ENCODE peak calls at places on chromosomes 13 and 19, in ten cellular contexts. One of them, this sample, is unnamed.

GRCh38 chr19:6378036-6378435 is 2.3 kb upstream of the PSPN start:
- DNase-seq in GM13976: no peak
- DNase-seq in CD8-positive, alpha-beta T cell: no peak
- DNase-seq in astrocyte: peak
- DNase-seq in CD4-positive, alpha-beta T cell: no peak
- DNase-seq in heart right ventricle: no peak
- DNase-seq in psoas muscle: no peak
- DNase-seq in neural crest cell: no peak
- DNase-seq in upper lobe of right lung: no peak
- DNase-seq in cardiac muscle cell: no peak
- DNase-seq in this sample: no peak

GRCh38 chr13:39144941-39145533 is 106.8 kb downstream of the NHLRC3 start:
- DNase-seq in GM13976: peak
- DNase-seq in CD8-positive, alpha-beta T cell: no peak
- DNase-seq in astrocyte: peak
- DNase-seq in CD4-positive, alpha-beta T cell: no peak
- DNase-seq in heart right ventricle: peak
- DNase-seq in psoas muscle: peak
- DNase-seq in neural crest cell: peak
- DNase-seq in upper lobe of right lung: no peak
- DNase-seq in cardiac muscle cell: peak
- DNase-seq in this sample: peak

GRCh38 chr19:16976471-16976870 is 50.1 kb downstream of the CPAMD8 start:
- DNase-seq in GM13976: no peak
- DNase-seq in CD8-positive, alpha-beta T cell: no peak
- DNase-seq in astrocyte: no peak
- DNase-seq in CD4-positive, alpha-beta T cell: no peak
- DNase-seq in heart right ventricle: no peak
- DNase-seq in psoas muscle: no peak
- DNase-seq in neural crest cell: no peak
- DNase-seq in upper lobe of right lung: no peak
- DNase-seq in cardiac muscle cell: no peak
- DNase-seq in this sample: no peak

GRCh38 chr13:105982219-105982618 is 553.2 kb downstream of the EFNB2 start:
- DNase-seq in GM13976: no peak
- DNase-seq in CD8-positive, alpha-beta T cell: no peak
- DNase-seq in astrocyte: no peak
- DNase-seq in CD4-positive, alpha-beta T cell: no peak
- DNase-seq in heart right ventricle: no peak
- DNase-seq in psoas muscle: no peak
- DNase-seq in neural crest cell: no peak
- DNase-seq in upper lobe of right lung: no peak
- DNase-seq in cardiac muscle cell: peak
- DNase-seq in this sample: no peak

GRCh38 chr13:73844986-73845385 is 289.2 kb downstream of the KLF12 start:
- DNase-seq in GM13976: no peak
- DNase-seq in CD8-positive, alpha-beta T cell: no peak
- DNase-seq in astrocyte: peak
- DNase-seq in CD4-positive, alpha-beta T cell: no peak
- DNase-seq in heart right ventricle: no peak
- DNase-seq in psoas muscle: no peak
- DNase-seq in neural crest cell: no peak
- DNase-seq in upper lobe of right lung: no peak
- DNase-seq in cardiac muscle cell: no peak
- DNase-seq in this sample: no peak

GRCh38 chr19:14432817-14433453 is at the start of gene PKN1:
- DNase-seq in GM13976: peak
- DNase-seq in CD8-positive, alpha-beta T cell: peak
- DNase-seq in astrocyte: no peak
- DNase-seq in CD4-positive, alpha-beta T cell: no peak
- DNase-seq in heart right ventricle: peak
- DNase-seq in psoas muscle: peak
- DNase-seq in neural crest cell: peak
- DNase-seq in upper lobe of right lung: peak
- DNase-seq in cardiac muscle cell: peak
- DNase-seq in this sample: peak

GRCh38 chr13:77678691-77679090 is 18.8 kb upstream of the SLAIN1 start:
- DNase-seq in GM13976: no peak
- DNase-seq in CD8-positive, alpha-beta T cell: no peak
- DNase-seq in astrocyte: no peak
- DNase-seq in CD4-positive, alpha-beta T cell: no peak
- DNase-seq in heart right ventricle: no peak
- DNase-seq in psoas muscle: no peak
- DNase-seq in neural crest cell: no peak
- DNase-seq in upper lobe of right lung: no peak
- DNase-seq in cardiac muscle cell: no peak
- DNase-seq in this sample: no peak

GRCh38 chr19:6278740-6279619 is 795 bp downstream of the MLLT1 start:
- DNase-seq in GM13976: peak
- DNase-seq in CD8-positive, alpha-beta T cell: no peak
- DNase-seq in astrocyte: no peak
- DNase-seq in CD4-positive, alpha-beta T cell: no peak
- DNase-seq in heart right ventricle: no peak
- DNase-seq in psoas muscle: no peak
- DNase-seq in neural crest cell: no peak
- DNase-seq in upper lobe of right lung: no peak
- DNase-seq in cardiac muscle cell: no peak
- DNase-seq in this sample: peak

GRCh38 chr13:99617474-99618255 is 116.4 kb downstream of the TM9SF2 start:
- DNase-seq in GM13976: no peak
- DNase-seq in CD8-positive, alpha-beta T cell: no peak
- DNase-seq in astrocyte: peak
- DNase-seq in CD4-positive, alpha-beta T cell: no peak
- DNase-seq in heart right ventricle: peak
- DNase-seq in psoas muscle: peak
- DNase-seq in neural crest cell: peak
- DNase-seq in upper lobe of right lung: no peak
- DNase-seq in cardiac muscle cell: peak
- DNase-seq in this sample: no peak

DNA sequence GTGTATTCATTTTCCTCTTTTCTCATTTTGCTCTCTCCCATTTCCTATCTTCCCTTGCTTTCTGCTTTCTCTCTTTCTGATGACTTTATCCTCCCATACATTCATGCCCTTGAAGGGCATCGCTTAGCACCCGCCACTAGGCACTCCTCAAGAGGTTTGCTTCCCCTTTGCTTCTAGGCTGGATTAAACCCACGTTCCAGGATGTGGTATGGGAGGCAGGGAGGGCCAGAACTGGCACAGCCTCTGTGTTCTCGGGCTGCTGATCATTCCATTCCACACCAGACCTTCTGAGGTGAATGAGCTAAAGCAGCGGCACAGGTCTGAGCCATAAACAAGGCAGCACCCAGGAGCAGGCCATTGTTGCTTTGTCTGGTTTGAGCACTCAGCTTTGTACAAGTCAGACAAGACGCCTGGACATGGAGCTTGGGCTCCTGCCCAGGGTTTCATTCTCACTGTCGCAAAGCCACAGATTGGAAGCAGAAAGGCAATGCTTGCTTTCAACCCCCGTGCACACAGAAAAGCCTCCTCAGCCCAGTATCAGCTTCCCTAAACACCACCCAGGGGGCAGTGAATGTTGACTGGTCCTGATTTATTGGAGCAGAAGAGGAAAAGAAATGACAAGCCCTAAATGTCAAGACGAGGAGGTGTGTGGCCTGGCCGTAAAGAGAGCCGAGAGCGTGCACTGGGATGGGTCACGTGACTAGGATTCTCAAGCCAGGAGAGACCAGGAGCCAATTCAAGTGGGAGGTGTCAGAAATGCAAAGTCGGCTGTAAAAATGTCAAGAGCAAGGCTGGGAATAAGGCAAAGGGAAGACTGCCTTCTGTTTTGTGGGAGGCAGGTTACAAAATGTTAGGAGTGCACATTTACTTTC is 218.0 kb upstream of the SERP2 start:
- DNase-seq in GM13976: no peak
- DNase-seq in CD8-positive, alpha-beta T cell: no peak
- DNase-seq in astrocyte: no peak
- DNase-seq in CD4-positive, alpha-beta T cell: no peak
- DNase-seq in heart right ventricle: peak
- DNase-seq in psoas muscle: peak
- DNase-seq in neural crest cell: no peak
- DNase-seq in upper lobe of right lung: no peak
- DNase-seq in cardiac muscle cell: peak
- DNase-seq in this sample: no peak
- TF ChIP-seq CTCF in GM13976: no peak
- TF ChIP-seq CTCF in CD8-positive, alpha-beta T cell: no peak
- TF ChIP-seq CTCF in astrocyte: no peak
- TF ChIP-seq CTCF in CD4-positive, alpha-beta T cell: no peak
- TF ChIP-seq CTCF in heart right ventricle: no peak
- TF ChIP-seq CTCF in psoas muscle: no peak
- TF ChIP-seq CTCF in neural crest cell: no peak
- TF ChIP-seq CTCF in upper lobe of right lung: no peak
- TF ChIP-seq CTCF in cardiac muscle cell: no peak
- TF ChIP-seq CTCF in this sample: no peak

DNA sequence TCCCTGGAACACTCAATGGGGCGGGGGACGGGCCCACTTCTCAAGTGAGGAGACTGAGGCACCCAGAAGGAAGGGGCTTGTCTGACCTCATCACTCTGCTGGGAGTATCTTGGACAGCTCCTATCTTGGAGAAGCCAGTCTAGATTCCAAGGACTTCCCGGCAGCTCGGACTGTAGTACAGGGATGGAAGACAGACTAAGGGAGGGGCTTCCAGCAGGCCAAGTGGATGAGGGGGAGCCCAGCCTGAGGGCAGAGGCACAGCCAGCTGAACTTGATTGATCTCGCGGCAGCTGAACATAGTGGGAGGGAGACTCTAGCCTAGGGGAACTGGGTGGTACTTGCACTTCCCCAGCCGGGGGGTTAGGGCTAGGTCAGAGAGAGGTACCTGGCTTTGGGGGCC is 702 bp downstream of the CILP2 start:
- DNase-seq in GM13976: no peak
- DNase-seq in CD8-positive, alpha-beta T cell: no peak
- DNase-seq in astrocyte: no peak
- DNase-seq in CD4-positive, alpha-beta T cell: no peak
- DNase-seq in heart right ventricle: no peak
- DNase-seq in psoas muscle: no peak
- DNase-seq in neural crest cell: no peak
- DNase-seq in upper lobe of right lung: no peak
- DNase-seq in cardiac muscle cell: no peak
- DNase-seq in this sample: no peak
- TF ChIP-seq CTCF in GM13976: no peak
- TF ChIP-seq CTCF in CD8-positive, alpha-beta T cell: no peak
- TF ChIP-seq CTCF in astrocyte: no peak
- TF ChIP-seq CTCF in CD4-positive, alpha-beta T cell: no peak
- TF ChIP-seq CTCF in heart right ventricle: no peak
- TF ChIP-seq CTCF in psoas muscle: no peak
- TF ChIP-seq CTCF in neural crest cell: no peak
- TF ChIP-seq CTCF in upper lobe of right lung: no peak
- TF ChIP-seq CTCF in cardiac muscle cell: no peak
- TF ChIP-seq CTCF in this sample: no peak

DNA sequence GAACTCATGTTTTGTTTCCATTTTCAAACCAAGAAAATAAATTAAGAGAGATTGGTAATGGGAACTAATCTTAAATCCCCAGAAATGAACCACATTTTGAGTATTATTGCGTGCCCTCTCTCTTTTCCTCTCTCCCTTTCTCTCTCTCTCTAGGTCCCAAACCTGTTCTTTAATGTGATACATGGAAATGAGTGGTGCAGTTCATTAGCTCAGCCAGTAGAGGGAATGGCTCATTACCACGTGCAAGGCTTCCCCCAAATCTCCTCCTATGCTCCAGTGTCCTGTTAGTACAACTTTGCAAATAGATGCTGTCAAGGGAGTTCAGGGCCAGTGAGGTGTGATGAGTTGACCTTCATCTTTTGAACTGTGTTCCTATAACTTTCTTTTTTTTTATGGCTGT is 178.4 kb downstream of the FGF9 start:
- DNase-seq in GM13976: peak
- DNase-seq in CD8-positive, alpha-beta T cell: no peak
- DNase-seq in astrocyte: no peak
- DNase-seq in CD4-positive, alpha-beta T cell: no peak
- DNase-seq in heart right ventricle: no peak
- DNase-seq in psoas muscle: no peak
- DNase-seq in neural crest cell: no peak
- DNase-seq in upper lobe of right lung: no peak
- DNase-seq in cardiac muscle cell: peak
- DNase-seq in this sample: peak
- TF ChIP-seq CTCF in GM13976: peak
- TF ChIP-seq CTCF in CD8-positive, alpha-beta T cell: peak
- TF ChIP-seq CTCF in astrocyte: no peak
- TF ChIP-seq CTCF in CD4-positive, alpha-beta T cell: peak
- TF ChIP-seq CTCF in heart right ventricle: peak
- TF ChIP-seq CTCF in psoas muscle: peak
- TF ChIP-seq CTCF in neural crest cell: peak
- TF ChIP-seq CTCF in upper lobe of right lung: peak
- TF ChIP-seq CTCF in cardiac muscle cell: peak
- TF ChIP-seq CTCF in this sample: peak

GRCh38 chr19:42368360-42368759 is 21.7 kb downstream of the CNFN start:
- DNase-seq in GM13976: no peak
- DNase-seq in CD8-positive, alpha-beta T cell: no peak
- DNase-seq in astrocyte: no peak
- DNase-seq in CD4-positive, alpha-beta T cell: no peak
- DNase-seq in heart right ventricle: no peak
- DNase-seq in psoas muscle: no peak
- DNase-seq in neural crest cell: no peak
- DNase-seq in upper lobe of right lung: no peak
- DNase-seq in cardiac muscle cell: no peak
- DNase-seq in this sample: no peak

GRCh38 chr19:42370667-42371066 is 19.4 kb downstream of the CNFN start:
- DNase-seq in GM13976: no peak
- DNase-seq in CD8-positive, alpha-beta T cell: no peak
- DNase-seq in astrocyte: no peak
- DNase-seq in CD4-positive, alpha-beta T cell: no peak
- DNase-seq in heart right ventricle: no peak
- DNase-seq in psoas muscle: no peak
- DNase-seq in neural crest cell: no peak
- DNase-seq in upper lobe of right lung: no peak
- DNase-seq in cardiac muscle cell: no peak
- DNase-seq in this sample: no peak

GRCh38 chr19:42368765-42369164 is 21.3 kb downstream of the CNFN start:
- DNase-seq in GM13976: no peak
- DNase-seq in CD8-positive, alpha-beta T cell: no peak
- DNase-seq in astrocyte: no peak
- DNase-seq in CD4-positive, alpha-beta T cell: no peak
- DNase-seq in heart right ventricle: no peak
- DNase-seq in psoas muscle: no peak
- DNase-seq in neural crest cell: no peak
- DNase-seq in upper lobe of right lung: no peak
- DNase-seq in cardiac muscle cell: no peak
- DNase-seq in this sample: no peak

GRCh38 chr19:42369433-42370067 is 20.5 kb downstream of the CNFN start:
- DNase-seq in GM13976: no peak
- DNase-seq in CD8-positive, alpha-beta T cell: no peak
- DNase-seq in astrocyte: no peak
- DNase-seq in CD4-positive, alpha-beta T cell: no peak
- DNase-seq in heart right ventricle: no peak
- DNase-seq in psoas muscle: no peak
- DNase-seq in neural crest cell: no peak
- DNase-seq in upper lobe of right lung: no peak
- DNase-seq in cardiac muscle cell: no peak
- DNase-seq in this sample: no peak

DNA sequence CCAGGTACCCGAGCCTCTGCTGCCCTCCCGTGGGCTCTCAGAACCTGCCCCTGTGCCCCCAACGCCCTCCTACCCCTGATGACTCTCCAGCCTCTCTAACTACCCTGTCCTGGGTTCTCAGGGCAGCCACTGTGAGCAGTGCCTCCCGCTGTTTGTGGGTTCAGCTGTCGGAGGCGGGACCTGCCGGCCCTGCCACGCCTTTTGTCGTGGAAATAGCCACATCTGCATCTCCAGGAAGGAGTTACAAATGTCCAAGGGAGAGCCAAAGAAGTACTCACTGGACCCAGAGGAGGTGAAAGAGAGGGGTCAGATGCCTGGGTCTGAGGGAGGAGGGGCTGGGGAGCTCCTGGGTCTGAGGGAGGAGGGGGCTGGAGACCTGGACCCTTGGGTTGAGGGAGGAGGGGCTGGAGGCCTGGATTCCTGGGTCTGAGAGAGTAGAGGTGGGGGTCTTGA is 20.0 kb downstream of the CNFN start:
- DNase-seq in GM13976: no peak
- DNase-seq in CD8-positive, alpha-beta T cell: no peak
- DNase-seq in astrocyte: no peak
- DNase-seq in CD4-positive, alpha-beta T cell: no peak
- DNase-seq in heart right ventricle: no peak
- DNase-seq in psoas muscle: no peak
- DNase-seq in neural crest cell: no peak
- DNase-seq in upper lobe of right lung: no peak
- DNase-seq in cardiac muscle cell: no peak
- DNase-seq in this sample: no peak
- TF ChIP-seq CTCF in GM13976: no peak
- TF ChIP-seq CTCF in CD8-positive, alpha-beta T cell: no peak
- TF ChIP-seq CTCF in astrocyte: no peak
- TF ChIP-seq CTCF in CD4-positive, alpha-beta T cell: no peak
- TF ChIP-seq CTCF in heart right ventricle: no peak
- TF ChIP-seq CTCF in psoas muscle: no peak
- TF ChIP-seq CTCF in neural crest cell: no peak
- TF ChIP-seq CTCF in upper lobe of right lung: no peak
- TF ChIP-seq CTCF in cardiac muscle cell: no peak
- TF ChIP-seq CTCF in this sample: no peak

This sample was measured in GM20000.